ENCODE peak calls at places on chromosomes 2 and 18, in seven cellular contexts. O is NCI-H2081, K is cardiac fibroblast, Y is IMR-90, S is H54, R is Daoy, W is AG09319. B is an unnamed sample.

GRCh38 chr2:28624798-28625701 is 126.6 kb upstream of the PPP1CB start:
- DNase-seq in O (no peak), K (peak; percentile 53), Y (peak; percentile 63), S (no peak), R (no peak), W (no peak), B (no peak)

GRCh38 chr18:48813833-48814489 is 136.8 kb downstream of the SMAD7 start:
- DNase-seq in O (no peak), K (peak; percentile 24), Y (no peak), S (no peak), R (no peak), W (no peak), B (no peak)

GRCh38 chr2:86022661-86023365 is 82.9 kb downstream of the POLR1A start:
- DNase-seq in O (no peak), K (no peak), Y (no peak), S (no peak), R (no peak), W (no peak), B (no peak)

GRCh38 chr2:212832211-212833195 is 293.9 kb upstream of the ERBB4 start:
- DNase-seq in O (no peak), K (no peak), Y (no peak), S (no peak), R (no peak), W (no peak), B (no peak)

GRCh38 chr18:73975266-73975665 is 172.4 kb downstream of the FBXO15 start:
- DNase-seq in O (no peak), K (no peak), Y (peak; percentile 31), S (no peak), R (peak; percentile 50), W (no peak), B (no peak)

GRCh38 chr2:200148366-200148765 is 158.1 kb upstream of the SPATS2L start:
- DNase-seq in O (no peak), K (no peak), Y (peak; percentile 17), S (no peak), R (no peak), W (no peak), B (no peak)

GRCh38 chr2:240795468-240795867 is 24.6 kb downstream of the KIF1A start:
- DNase-seq in O (no peak), K (no peak), Y (no peak), S (no peak), R (no peak), W (no peak), B (no peak)

GRCh38 chr2:673016-673415 is 4.2 kb downstream of the TMEM18 start:
- DNase-seq in O (no peak), K (no peak), Y (no peak), S (no peak), R (no peak), W (no peak), B (no peak)

GRCh38 chr2:176137249-176137573 is 7.7 kb downstream of the HOXD8 start:
- DNase-seq in O (no peak), K (no peak), Y (no peak), S (no peak), R (no peak), W (no peak), B (no peak)